ENCODE peak calls at places on chromosomes 12 and 14, in seven cellular contexts. R is dorsolateral prefrontal cortex, M is fibroblast of pulmonary artery, T is WERI-Rb-1, E is HL-60, S is GM12865, Q is neural progenitor cell. Z is an unnamed sample.

GRCh38 chr12:106138279-106138645 is 492 bp downstream of the NUAK1 start:
- DNase-seq in R (no peak), M (no peak), T (peak; percentile 9), E (no peak), S (no peak), Q (no peak), Z (no peak)

GRCh38 chr12:55850893-55851292 is 8.2 kb upstream of the MMP19 start:
- DNase-seq in R (no peak), M (peak; percentile 55), T (no peak), E (no peak), S (no peak), Q (peak; percentile 36), Z (no peak)

GRCh38 chr12:47828967-47829482 is 9.3 kb upstream of the HDAC7 start:
- DNase-seq in R (no peak), M (peak; percentile 73), T (no peak), E (no peak), S (no peak), Q (no peak), Z (no peak)

GRCh38 chr12:59444932-59445331 is 150.9 kb upstream of the SLC16A7 start:
- DNase-seq in R (no peak), M (peak; percentile 33), T (peak; percentile 8), E (no peak), S (peak; percentile 5), Q (no peak), Z (no peak)

GRCh38 chr12:124678421-124678893 is 111.0 kb upstream of the NCOR2 start:
- DNase-seq in R (no peak), M (no peak), T (peak; percentile 51), E (no peak), S (no peak), Q (no peak), Z (peak; percentile 50)

GRCh38 chr14:25953532-25954144 is 644.2 kb downstream of the NOVA1 start:
- DNase-seq in R (peak; percentile 59), M (peak; percentile 81), T (no peak), E (no peak), S (no peak), Q (no peak), Z (no peak)

GRCh38 chr12:10722502-10722904 is 620 bp downstream of the YBX3 start:
- DNase-seq in R (peak; percentile 35), M (peak; percentile 57), T (peak; percentile 21), E (peak; percentile 42), S (peak; percentile 66), Q (peak; percentile 59), Z (peak; percentile 78)

GRCh38 chr12:3523058-3523457 is 32.1 kb downstream of the PRMT8 start:
- DNase-seq in R (no peak), M (no peak), T (no peak), E (no peak), S (no peak), Q (no peak), Z (no peak)

GRCh38 chr14:21300892-21301291 is 21.0 kb downstream of the RPGRIP1 start:
- DNase-seq in R (peak; percentile 53), M (no peak), T (no peak), E (peak; percentile 16), S (peak; percentile 28), Q (peak; percentile 77), Z (peak; percentile 42)

DNA sequence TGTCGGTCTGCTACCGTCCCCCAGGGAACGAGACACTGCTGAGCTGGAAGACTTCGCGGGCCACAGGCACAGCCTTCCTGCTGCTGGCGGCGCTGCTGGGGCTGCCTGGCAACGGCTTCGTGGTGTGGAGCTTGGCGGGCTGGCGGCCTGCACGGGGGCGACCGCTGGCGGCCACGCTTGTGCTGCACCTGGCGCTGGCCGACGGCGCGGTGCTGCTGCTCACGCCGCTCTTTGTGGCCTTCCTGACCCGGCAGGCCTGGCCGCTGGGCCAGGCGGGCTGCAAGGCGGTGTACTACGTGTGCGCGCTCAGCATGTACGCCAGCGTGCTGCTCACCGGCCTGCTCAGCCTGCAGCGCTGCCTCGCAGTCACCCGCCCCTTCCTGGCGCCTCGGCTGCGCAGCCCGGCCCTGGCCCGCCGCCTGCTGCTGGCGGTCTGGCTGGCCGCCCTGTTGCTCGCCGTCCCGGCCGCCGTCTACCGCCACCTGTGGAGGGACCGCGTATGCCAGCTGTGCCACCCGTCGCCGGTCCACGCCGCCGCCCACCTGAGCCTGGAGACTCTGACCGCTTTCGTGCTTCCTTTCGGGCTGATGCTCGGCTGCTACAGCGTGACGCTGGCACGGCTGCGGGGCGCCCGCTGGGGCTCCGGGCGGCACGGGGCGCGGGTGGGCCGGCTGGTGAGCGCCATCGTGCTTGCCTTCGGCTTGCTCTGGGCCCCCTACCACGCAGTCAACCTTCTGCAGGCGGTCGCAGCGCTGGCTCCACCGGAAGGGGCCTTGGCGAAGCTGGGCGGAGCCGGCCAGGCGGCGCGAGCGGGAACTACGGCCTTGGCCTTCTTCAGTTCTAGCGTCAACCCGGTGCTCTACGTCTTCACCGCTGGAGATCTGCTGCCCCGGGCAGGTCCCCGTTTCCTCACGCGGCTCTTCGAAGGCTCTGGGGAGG is at the start of gene LTB4R:
- DNase-seq in R (peak; percentile 71), M (peak; percentile 82), T (no peak), E (peak; percentile 61), S (peak; percentile 87), Q (no peak), Z (peak; percentile 84)
- TF ChIP-seq CTCF in R (peak; percentile 18), M (no peak), T (no peak), E (no peak), S (peak; percentile 41), Q (no peak), Z (peak; percentile 48)

GRCh38 chr14:104726600-104727451 is 2.8 kb downstream of the ADSS1 start:
- DNase-seq in R (no peak), M (no peak), T (no peak), E (no peak), S (no peak), Q (no peak), Z (no peak)

GRCh38 chr14:104723651-104724406 is at the start of gene ADSS1:
- DNase-seq in R (peak; percentile 57), M (peak; percentile 32), T (peak; percentile 62), E (peak; percentile 40), S (peak; percentile 62), Q (peak; percentile 84), Z (peak; percentile 96)

GRCh38 chr14:104725772-104726548 is 1.9 kb downstream of the ADSS1 start:
- DNase-seq in R (no peak), M (no peak), T (no peak), E (no peak), S (no peak), Q (no peak), Z (no peak)

GRCh38 chr14:104724407-104724980 is 465 bp downstream of the ADSS1 start:
- DNase-seq in R (no peak), M (no peak), T (peak; percentile 40), E (no peak), S (no peak), Q (no peak), Z (peak; percentile 47)

DNA sequence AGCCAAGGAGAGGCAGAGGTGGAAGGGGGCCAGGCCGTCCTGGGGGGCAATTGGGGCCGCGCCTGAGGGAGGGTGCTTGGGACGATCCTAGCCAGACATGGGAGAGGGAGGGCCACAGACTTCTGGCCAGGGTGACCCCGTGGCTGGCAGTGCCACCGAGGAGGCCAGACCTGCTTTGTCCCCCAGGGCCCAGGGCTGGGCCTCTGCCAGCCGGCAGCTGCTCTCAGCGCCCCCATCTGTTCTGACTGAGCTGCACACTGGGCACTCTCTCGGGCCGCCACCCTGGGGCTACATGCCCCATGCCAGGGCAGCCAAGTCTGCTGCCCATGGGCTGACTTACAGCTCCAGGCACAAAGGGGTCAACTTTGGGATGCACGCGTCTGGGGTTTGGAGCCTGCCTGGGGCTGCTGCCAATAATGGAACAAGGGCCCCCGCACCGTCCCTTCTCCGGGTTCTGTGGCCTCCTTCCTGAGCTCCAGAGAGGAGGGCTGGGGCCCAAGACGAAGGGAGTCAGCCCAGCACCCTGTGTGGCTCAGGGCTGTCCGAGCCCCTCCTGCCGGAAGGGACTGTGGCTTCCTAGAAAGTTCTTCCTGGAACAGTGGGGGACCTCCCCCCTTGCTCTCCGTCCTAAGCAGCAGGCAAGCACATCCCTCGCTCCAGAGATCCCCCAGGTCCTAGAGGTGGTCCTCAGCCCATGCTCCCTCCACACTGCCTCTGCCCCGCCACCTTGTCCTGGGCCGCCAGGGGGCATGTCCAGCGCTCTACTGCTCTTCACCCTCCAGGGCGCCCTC is 1.1 kb downstream of the ADSS1 start:
- DNase-seq in R (no peak), M (peak; percentile 49), T (no peak), E (no peak), S (no peak), Q (peak; percentile 63), Z (no peak)
- TF ChIP-seq CTCF in R (peak; percentile 19), M (peak; percentile 33), T (peak; percentile 23), E (peak; percentile 17), S (peak; percentile 3), Q (peak; percentile 41), Z (no peak)

DNA sequence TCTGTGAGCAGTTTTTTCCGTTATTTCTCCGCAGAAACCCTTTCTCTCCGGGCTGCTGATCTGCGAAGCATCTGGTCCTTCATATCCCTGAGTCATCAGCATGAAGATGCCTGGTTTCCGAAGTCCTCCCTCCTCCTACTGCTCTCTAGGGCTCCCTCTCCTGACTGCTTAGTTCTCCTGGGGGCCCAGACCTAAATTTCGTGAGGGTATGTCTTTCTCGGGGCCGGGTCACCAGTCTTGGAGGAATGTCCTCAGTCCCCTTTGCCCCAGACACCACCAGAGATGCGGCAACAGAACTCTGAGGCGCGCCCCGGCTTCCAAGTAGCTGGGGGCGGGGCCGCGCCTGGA is 622 bp upstream of the BICDL1 start:
- DNase-seq in R (no peak), M (peak; percentile 31), T (no peak), E (no peak), S (no peak), Q (no peak), Z (no peak)
- TF ChIP-seq CTCF in R (no peak), M (peak; percentile 11), T (peak; percentile 1), E (no peak), S (no peak), Q (peak; percentile 36), Z (no peak)

GRCh38 chr14:59582161-59582560 is 5.5 kb upstream of the CCDC175 start:
- DNase-seq in R (no peak), M (no peak), T (no peak), E (no peak), S (no peak), Q (no peak), Z (no peak)

GRCh38 chr14:59585891-59586554 is 9.4 kb upstream of the CCDC175 start:
- DNase-seq in R (no peak), M (peak; percentile 56), T (no peak), E (peak; percentile 34), S (no peak), Q (no peak), Z (no peak)

GRCh38 chr14:59588136-59588535 is 11.5 kb upstream of the CCDC175 start:
- DNase-seq in R (no peak), M (no peak), T (no peak), E (no peak), S (no peak), Q (no peak), Z (no peak)

GRCh38 chr14:59583755-59584154 is 7.1 kb upstream of the CCDC175 start:
- DNase-seq in R (no peak), M (peak; percentile 39), T (no peak), E (no peak), S (no peak), Q (no peak), Z (no peak)

DNA sequence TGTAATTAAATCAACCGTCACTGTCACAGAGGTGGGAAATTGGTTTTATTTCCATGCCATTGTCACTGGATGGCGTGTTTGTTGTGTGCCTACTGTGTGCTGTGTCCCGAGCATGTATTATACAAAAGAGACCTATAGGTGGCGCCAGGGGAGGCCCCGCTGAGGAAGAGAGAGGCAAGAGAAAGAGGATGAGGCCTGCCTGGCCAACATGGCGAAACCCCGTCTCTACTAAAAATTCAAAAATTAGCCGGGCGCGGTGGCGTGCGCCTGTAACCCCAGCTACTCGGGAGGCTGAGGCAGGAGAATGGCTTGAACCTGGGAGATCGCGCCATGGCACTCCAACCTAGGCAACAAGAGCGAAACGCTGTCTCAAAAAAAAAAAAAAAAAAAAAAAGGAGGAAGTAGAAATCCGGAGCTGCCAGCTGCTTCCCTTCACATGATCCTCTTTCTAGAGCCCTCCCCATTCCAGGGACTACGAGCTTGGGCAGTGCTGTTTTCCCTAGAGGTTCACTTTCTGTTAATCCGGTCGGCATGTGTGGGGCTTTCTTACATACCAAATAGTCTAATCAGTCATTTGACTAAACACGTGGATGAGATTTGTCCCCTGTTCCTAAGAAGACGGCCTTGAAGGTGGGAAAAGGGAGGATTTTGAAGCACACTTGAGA is 6.4 kb upstream of the CCDC175 start:
- DNase-seq in R (no peak), M (no peak), T (peak; percentile 52), E (peak; percentile 28), S (no peak), Q (no peak), Z (no peak)
- TF ChIP-seq CTCF in R (no peak), M (no peak), T (no peak), E (no peak), S (no peak), Q (peak; percentile 42), Z (peak; percentile 23)